ENCODE peak calls at places on chromosomes 7 and 10, in ten cellular contexts. Z is stomach, L is body of pancreas, X is lower lobe of right lung, W is A549, N is fibroblast of lung, G is caudate nucleus, Q is RWPE2, E is tibial nerve, P is WERI-Rb-1. Y is an unnamed sample.

GRCh38 chr10:73785721-73786511 is 510 bp downstream of the ZSWIM8 start:
- DNase-seq in Z (peak; percentile 54), Q (no peak), N (peak; percentile 70), L (peak; percentile 58), X (peak; percentile 73), P (no peak), G (no peak), E (no peak), W (no peak), Y (no peak)

GRCh38 chr7:91165846-91166230 is 98.4 kb upstream of the FZD1 start:
- DNase-seq in L (no peak), E (no peak), Z (no peak), P (no peak), X (no peak), W (no peak), Q (no peak), N (peak; percentile 72), G (no peak), Y (no peak)

GRCh38 chr7:17915796-17916195 is 24.5 kb downstream of the SNX13 start:
- DNase-seq in L (no peak), E (no peak), X (no peak), P (no peak), N (no peak), Z (no peak), Q (no peak), W (no peak), G (no peak), Y (no peak)

GRCh38 chr7:19620470-19620869 is 88.4 kb downstream of the POLR1F start:
- DNase-seq in E (no peak), G (no peak), Q (no peak), P (no peak), Z (no peak), N (no peak), X (no peak), L (no peak), W (no peak), Y (no peak)

GRCh38 chr10:69988094-69988493 is 64.6 kb upstream of the MACROH2A2 start:
- DNase-seq in W (no peak), Q (no peak), X (no peak), L (no peak), Z (no peak), E (no peak), N (no peak), G (no peak), P (no peak), Y (no peak)

GRCh38 chr10:59361659-59362183 is 628 bp downstream of the FAM13C start:
- DNase-seq in Q (no peak), X (no peak), G (no peak), E (no peak), Z (no peak), L (no peak), W (no peak), P (no peak), N (peak; percentile 34), Y (no peak)

GRCh38 chr10:78700413-78700812 is 368.4 kb upstream of the ZMIZ1 start:
- DNase-seq in Q (no peak), L (peak; percentile 38), W (peak; percentile 5), N (no peak), P (no peak), E (no peak), G (no peak), Z (peak; percentile 40), X (no peak), Y (no peak)

GRCh38 chr7:102317231-102318059 is 30.8 kb downstream of the SH2B2 start:
- DNase-seq in Q (no peak), P (no peak), E (no peak), L (no peak), G (no peak), Z (no peak), W (no peak), X (no peak), N (no peak), Y (no peak)

GRCh38 chr7:21984042-21984441 is 38.3 kb upstream of the CDCA7L start:
- DNase-seq in E (no peak), L (no peak), P (no peak), X (no peak), Q (no peak), G (no peak), W (no peak), Z (no peak), N (no peak), Y (no peak)

GRCh38 chr7:104980969-104981670 is 32.9 kb upstream of the KMT2E start:
- DNase-seq in Z (no peak), X (no peak), E (no peak), Q (no peak), G (no peak), N (no peak), P (no peak), L (no peak), W (peak; percentile 58), Y (no peak)

GRCh38 chr10:122161795-122162194 is 109.3 kb upstream of the BTBD16 start:
- DNase-seq in G (no peak), P (no peak), E (no peak), Z (no peak), X (no peak), N (no peak), L (no peak), Q (no peak), W (no peak), Y (no peak)

GRCh38 chr10:122164028-122164601 is 107.0 kb upstream of the BTBD16 start:
- DNase-seq in W (no peak), G (peak; percentile 28), N (peak; percentile 55), X (no peak), Z (no peak), L (peak; percentile 47), E (no peak), Q (no peak), P (peak; percentile 61), Y (no peak)

GRCh38 chr10:122163182-122164027 is 107.7 kb upstream of the BTBD16 start:
- DNase-seq in E (no peak), W (no peak), X (no peak), N (peak; percentile 55), P (peak; percentile 80), G (no peak), L (no peak), Q (no peak), Z (no peak), Y (no peak)

GRCh38 chr10:122164815-122165491 is 106.1 kb upstream of the BTBD16 start:
- DNase-seq in W (no peak), N (no peak), E (no peak), Q (no peak), L (peak; percentile 72), X (no peak), P (no peak), G (no peak), Z (peak; percentile 60), Y (no peak)

DNA sequence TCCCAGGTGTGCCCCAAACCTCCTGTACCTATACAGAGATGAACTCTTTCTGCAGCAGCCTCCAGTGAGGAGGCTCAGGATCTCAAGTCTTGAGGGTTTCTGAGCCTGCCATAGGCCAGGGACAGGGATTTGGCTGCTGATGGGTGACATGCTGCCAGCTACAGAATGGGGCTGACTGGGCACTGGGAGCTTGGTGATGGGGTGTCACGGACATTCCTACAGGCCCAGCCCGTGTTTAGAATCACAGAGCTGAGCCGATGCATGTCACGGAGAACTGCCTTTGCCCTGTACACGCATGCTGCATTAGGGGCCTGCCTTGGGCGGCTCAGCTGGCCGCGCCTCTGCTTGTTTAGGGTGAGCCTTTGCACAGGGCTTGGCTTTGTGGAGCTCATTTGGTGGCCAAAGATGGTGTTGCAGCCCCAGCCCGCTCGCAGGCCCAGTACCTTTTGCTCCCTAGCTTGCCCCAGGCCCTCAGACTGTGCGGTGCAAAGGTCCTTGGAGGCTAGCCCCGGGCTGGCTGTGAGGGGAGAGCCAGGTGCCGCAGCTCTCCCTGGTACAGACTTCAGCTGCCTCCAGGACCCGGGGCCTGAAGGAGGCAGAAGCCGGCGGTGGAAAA is 108.4 kb upstream of the BTBD16 start:
- DNase-seq in E (no peak), G (no peak), P (peak; percentile 58), N (peak; percentile 23), Q (no peak), L (no peak), W (no peak), Z (peak; percentile 56), X (no peak), Y (no peak)
- H3K27ac ChIP-seq in E (peak overlapping the region; percentile 12), G (no peak overlapping the region), P (peak overlapping the region; percentile 70), N (no peak overlapping the region), Q (no peak overlapping the region), L (no peak overlapping the region), W (no peak overlapping the region), Z (peak overlapping the region; percentile 34), X (no peak overlapping the region), Y (peak overlapping the region; percentile 79)

GRCh38 chr7:114818501-114818900 is 103.4 kb upstream of the MDFIC start:
- DNase-seq in E (no peak), W (peak; percentile 41), Q (no peak), X (no peak), G (no peak), P (no peak), L (no peak), Z (no peak), N (peak; percentile 88), Y (no peak)
- H3K27ac ChIP-seq in E (no peak overlapping the region), W (peak overlapping the region; percentile 68), Q (peak overlapping the region; percentile 97), X (no peak overlapping the region), G (no peak overlapping the region), P (no peak overlapping the region), L (no peak overlapping the region), Z (no peak overlapping the region), N (peak overlapping the region; percentile 77), Y (no peak overlapping the region)

GRCh38 chr10:97538401-97538800 is 34.2 kb upstream of the ANKRD2 start:
- DNase-seq in L (no peak), E (no peak), P (no peak), Z (no peak), N (peak; percentile 81), X (no peak), W (peak; percentile 52), G (no peak), Q (no peak), Y (no peak)

GRCh38 chr10:97537186-97537869 is 35.3 kb upstream of the ANKRD2 start:
- DNase-seq in E (no peak), X (no peak), W (no peak), G (no peak), N (no peak), P (no peak), Q (no peak), L (no peak), Z (no peak), Y (no peak)

GRCh38 chr10:97538839-97539238 is 33.7 kb upstream of the ANKRD2 start:
- DNase-seq in E (no peak), N (no peak), Z (no peak), W (no peak), P (no peak), X (no peak), L (no peak), G (no peak), Q (no peak), Y (no peak)

GRCh38 chr10:97540669-97541500 is 31.7 kb upstream of the ANKRD2 start:
- DNase-seq in E (no peak), X (no peak), G (no peak), N (peak; percentile 62), L (no peak), P (peak; percentile 40), W (no peak), Q (no peak), Z (no peak), Y (no peak)

GRCh38 chr10:97539523-97540200 is 32.9 kb upstream of the ANKRD2 start:
- DNase-seq in Q (no peak), W (no peak), G (no peak), P (no peak), N (peak; percentile 91), E (no peak), X (no peak), Z (no peak), L (peak; percentile 27), Y (no peak)
- H3K27ac ChIP-seq in Q (peak overlapping the region; percentile 99), W (peak overlapping the region; percentile 43), G (peak overlapping the region; percentile 1), P (no peak overlapping the region), N (peak overlapping the region; percentile 67), E (no peak overlapping the region), X (peak overlapping the region; percentile 42), Z (peak overlapping the region; percentile 10), L (no peak overlapping the region), Y (peak overlapping the region; percentile 48)

GRCh38 chr10:102467971-102468438 is 16.7 kb upstream of the C10orf95 start:
- DNase-seq in G (no peak), L (peak; percentile 55), P (no peak), W (no peak), Q (no peak), E (no peak), X (peak; percentile 62), Z (peak; percentile 60), N (no peak), Y (no peak)
- H3K27ac ChIP-seq in G (no peak overlapping the region), L (peak overlapping the region; percentile 12), P (no peak overlapping the region), W (no peak overlapping the region), Q (no peak overlapping the region), E (no peak overlapping the region), X (peak overlapping the region; percentile 60), Z (peak overlapping the region; percentile 70), N (no peak overlapping the region), Y (no peak overlapping the region)

Y was measured in esophagus muscularis mucosa.